ENCODE peak calls at places on chromosomes 11 and 22, in eight cellular contexts. One of them, this sample, is unnamed.

GRCh38 chr22:19811211-19811621 is 43.5 kb downstream of the GNB1L start:
- DNase-seq in prostate gland: no peak
- DNase-seq in OCI-LY7: no peak
- DNase-seq in GM12865: no peak
- DNase-seq in psoas muscle: no peak
- DNase-seq in fibroblast of lung: no peak
- DNase-seq in neural progenitor cell: no peak
- DNase-seq in astrocyte: no peak
- DNase-seq in this sample: no peak

GRCh38 chr11:7986768-7987559 is at the start of gene EIF3F:
- DNase-seq in prostate gland: peak
- DNase-seq in OCI-LY7: peak
- DNase-seq in GM12865: peak
- DNase-seq in psoas muscle: peak
- DNase-seq in fibroblast of lung: peak
- DNase-seq in neural progenitor cell: peak
- DNase-seq in astrocyte: peak
- DNase-seq in this sample: peak

GRCh38 chr22:47192106-47192650 is 429.7 kb downstream of the TBC1D22A start:
- DNase-seq in prostate gland: no peak
- DNase-seq in OCI-LY7: no peak
- DNase-seq in GM12865: no peak
- DNase-seq in psoas muscle: no peak
- DNase-seq in fibroblast of lung: no peak
- DNase-seq in neural progenitor cell: no peak
- DNase-seq in astrocyte: no peak
- DNase-seq in this sample: no peak

GRCh38 chr11:75240381-75241035 is at the start of gene TPBGL:
- DNase-seq in prostate gland: no peak
- DNase-seq in OCI-LY7: no peak
- DNase-seq in GM12865: no peak
- DNase-seq in psoas muscle: no peak
- DNase-seq in fibroblast of lung: no peak
- DNase-seq in neural progenitor cell: peak
- DNase-seq in astrocyte: no peak
- DNase-seq in this sample: peak

GRCh38 chr11:40280161-40281054 is 1179.0 kb downstream of the LRRC4C start:
- DNase-seq in prostate gland: no peak
- DNase-seq in OCI-LY7: no peak
- DNase-seq in GM12865: no peak
- DNase-seq in psoas muscle: peak
- DNase-seq in fibroblast of lung: no peak
- DNase-seq in neural progenitor cell: no peak
- DNase-seq in astrocyte: no peak
- DNase-seq in this sample: no peak

GRCh38 chr11:4643682-4644081 is at the start of gene OR51E1:
- DNase-seq in prostate gland: no peak
- DNase-seq in OCI-LY7: no peak
- DNase-seq in GM12865: no peak
- DNase-seq in psoas muscle: no peak
- DNase-seq in fibroblast of lung: no peak
- DNase-seq in neural progenitor cell: no peak
- DNase-seq in astrocyte: no peak
- DNase-seq in this sample: no peak

GRCh38 chr11:18367431-18367830 is 26.9 kb upstream of the LDHA start:
- DNase-seq in prostate gland: no peak
- DNase-seq in OCI-LY7: no peak
- DNase-seq in GM12865: no peak
- DNase-seq in psoas muscle: no peak
- DNase-seq in fibroblast of lung: no peak
- DNase-seq in neural progenitor cell: no peak
- DNase-seq in astrocyte: no peak
- DNase-seq in this sample: peak

GRCh38 chr22:36193171-36193570 is 8.4 kb downstream of the APOL4 start:
- DNase-seq in prostate gland: no peak
- DNase-seq in OCI-LY7: no peak
- DNase-seq in GM12865: no peak
- DNase-seq in psoas muscle: no peak
- DNase-seq in fibroblast of lung: no peak
- DNase-seq in neural progenitor cell: no peak
- DNase-seq in astrocyte: no peak
- DNase-seq in this sample: no peak

GRCh38 chr11:61967924-61968757 is 707 bp upstream of the FTH1 start:
- DNase-seq in prostate gland: no peak
- DNase-seq in OCI-LY7: peak
- DNase-seq in GM12865: peak
- DNase-seq in psoas muscle: peak
- DNase-seq in fibroblast of lung: peak
- DNase-seq in neural progenitor cell: peak
- DNase-seq in astrocyte: no peak
- DNase-seq in this sample: peak

GRCh38 chr11:69817265-69818236 is 1.7 kb downstream of the FGF3 start:
- DNase-seq in prostate gland: no peak
- DNase-seq in OCI-LY7: no peak
- DNase-seq in GM12865: no peak
- DNase-seq in psoas muscle: no peak
- DNase-seq in fibroblast of lung: no peak
- DNase-seq in neural progenitor cell: peak
- DNase-seq in astrocyte: no peak
- DNase-seq in this sample: no peak

GRCh38 chr11:35088676-35089075 is 50.3 kb upstream of the CD44 start:
- DNase-seq in prostate gland: peak
- DNase-seq in OCI-LY7: no peak
- DNase-seq in GM12865: peak
- DNase-seq in psoas muscle: no peak
- DNase-seq in fibroblast of lung: no peak
- DNase-seq in neural progenitor cell: no peak
- DNase-seq in astrocyte: peak
- DNase-seq in this sample: no peak

GRCh38 chr11:34234086-34234740 is 123.6 kb downstream of the ABTB2 start:
- DNase-seq in prostate gland: peak
- DNase-seq in OCI-LY7: peak
- DNase-seq in GM12865: peak
- DNase-seq in psoas muscle: no peak
- DNase-seq in fibroblast of lung: no peak
- DNase-seq in neural progenitor cell: peak
- DNase-seq in astrocyte: peak
- DNase-seq in this sample: peak

GRCh38 chr11:2299773-2300172 is 1.9 kb downstream of the C11orf21 start:
- DNase-seq in prostate gland: no peak
- DNase-seq in OCI-LY7: no peak
- DNase-seq in GM12865: no peak
- DNase-seq in psoas muscle: no peak
- DNase-seq in fibroblast of lung: no peak
- DNase-seq in neural progenitor cell: no peak
- DNase-seq in astrocyte: no peak
- DNase-seq in this sample: no peak

GRCh38 chr11:121886005-121886739 is 229.8 kb downstream of the BLID start:
- DNase-seq in prostate gland: no peak
- DNase-seq in OCI-LY7: no peak
- DNase-seq in GM12865: no peak
- DNase-seq in psoas muscle: peak
- DNase-seq in fibroblast of lung: no peak
- DNase-seq in neural progenitor cell: no peak
- DNase-seq in astrocyte: no peak
- DNase-seq in this sample: no peak

GRCh38 chr22:41380993-41381328 is 781 bp upstream of the TEF start:
- DNase-seq in prostate gland: peak
- DNase-seq in OCI-LY7: no peak
- DNase-seq in GM12865: no peak
- DNase-seq in psoas muscle: peak
- DNase-seq in fibroblast of lung: peak
- DNase-seq in neural progenitor cell: no peak
- DNase-seq in astrocyte: peak
- DNase-seq in this sample: peak

GRCh38 chr11:2463766-2464277 is 19.0 kb downstream of the KCNQ1 start:
- DNase-seq in prostate gland: no peak
- DNase-seq in OCI-LY7: no peak
- DNase-seq in GM12865: no peak
- DNase-seq in psoas muscle: no peak
- DNase-seq in fibroblast of lung: no peak
- DNase-seq in neural progenitor cell: no peak
- DNase-seq in astrocyte: no peak
- DNase-seq in this sample: no peak

GRCh38 chr22:40024201-40025061 is 29.7 kb downstream of the FAM83F start:
- DNase-seq in prostate gland: peak
- DNase-seq in OCI-LY7: peak
- DNase-seq in GM12865: peak
- DNase-seq in psoas muscle: peak
- DNase-seq in fibroblast of lung: peak
- DNase-seq in neural progenitor cell: peak
- DNase-seq in astrocyte: peak
- DNase-seq in this sample: peak

GRCh38 chr11:59552844-59553243 is 41.5 kb downstream of the OR4D9 start:
- DNase-seq in prostate gland: no peak
- DNase-seq in OCI-LY7: no peak
- DNase-seq in GM12865: no peak
- DNase-seq in psoas muscle: no peak
- DNase-seq in fibroblast of lung: no peak
- DNase-seq in neural progenitor cell: peak
- DNase-seq in astrocyte: no peak
- DNase-seq in this sample: no peak

GRCh38 chr11:86116386-86116726 is 47.5 kb upstream of the PICALM start:
- DNase-seq in prostate gland: no peak
- DNase-seq in OCI-LY7: no peak
- DNase-seq in GM12865: peak
- DNase-seq in psoas muscle: no peak
- DNase-seq in fibroblast of lung: peak
- DNase-seq in neural progenitor cell: no peak
- DNase-seq in astrocyte: peak
- DNase-seq in this sample: peak

GRCh38 chr22:45603631-45604030 is 68.0 kb upstream of the ATXN10 start:
- DNase-seq in prostate gland: no peak
- DNase-seq in OCI-LY7: peak
- DNase-seq in GM12865: no peak
- DNase-seq in psoas muscle: no peak
- DNase-seq in fibroblast of lung: no peak
- DNase-seq in neural progenitor cell: no peak
- DNase-seq in astrocyte: no peak
- DNase-seq in this sample: no peak

GRCh38 chr11:24697722-24698121 is 200.9 kb downstream of the LUZP2 start:
- DNase-seq in prostate gland: no peak
- DNase-seq in OCI-LY7: no peak
- DNase-seq in GM12865: no peak
- DNase-seq in psoas muscle: no peak
- DNase-seq in fibroblast of lung: peak
- DNase-seq in neural progenitor cell: no peak
- DNase-seq in astrocyte: peak
- DNase-seq in this sample: peak

GRCh38 chr11:33735426-33736147 is 636 bp downstream of the CD59 start:
- DNase-seq in prostate gland: peak
- DNase-seq in OCI-LY7: peak
- DNase-seq in GM12865: peak
- DNase-seq in psoas muscle: no peak
- DNase-seq in fibroblast of lung: no peak
- DNase-seq in neural progenitor cell: peak
- DNase-seq in astrocyte: no peak
- DNase-seq in this sample: peak

GRCh38 chr11:14644396-14645246 is 1.0 kb downstream of the PDE3B start:
- DNase-seq in prostate gland: peak
- DNase-seq in OCI-LY7: no peak
- DNase-seq in GM12865: peak
- DNase-seq in psoas muscle: peak
- DNase-seq in fibroblast of lung: peak
- DNase-seq in neural progenitor cell: peak
- DNase-seq in astrocyte: no peak
- DNase-seq in this sample: peak

GRCh38 chr11:5102246-5102645 is 32.9 kb downstream of the OR52E1 start:
- DNase-seq in prostate gland: no peak
- DNase-seq in OCI-LY7: no peak
- DNase-seq in GM12865: no peak
- DNase-seq in psoas muscle: no peak
- DNase-seq in fibroblast of lung: no peak
- DNase-seq in neural progenitor cell: no peak
- DNase-seq in astrocyte: no peak
- DNase-seq in this sample: no peak

GRCh38 chr11:79287952-79288351 is 152.9 kb downstream of the TENM4 start:
- DNase-seq in prostate gland: no peak
- DNase-seq in OCI-LY7: no peak
- DNase-seq in GM12865: no peak
- DNase-seq in psoas muscle: no peak
- DNase-seq in fibroblast of lung: no peak
- DNase-seq in neural progenitor cell: no peak
- DNase-seq in astrocyte: no peak
- DNase-seq in this sample: no peak

GRCh38 chr11:94528551-94528950 is 15.2 kb upstream of the FUT4 start:
- DNase-seq in prostate gland: no peak
- DNase-seq in OCI-LY7: no peak
- DNase-seq in GM12865: no peak
- DNase-seq in psoas muscle: no peak
- DNase-seq in fibroblast of lung: no peak
- DNase-seq in neural progenitor cell: no peak
- DNase-seq in astrocyte: no peak
- DNase-seq in this sample: peak

GRCh38 chr11:119666061-119666460 is 62.9 kb downstream of the NECTIN1 start:
- DNase-seq in prostate gland: no peak
- DNase-seq in OCI-LY7: no peak
- DNase-seq in GM12865: no peak
- DNase-seq in psoas muscle: no peak
- DNase-seq in fibroblast of lung: no peak
- DNase-seq in neural progenitor cell: no peak
- DNase-seq in astrocyte: no peak
- DNase-seq in this sample: no peak
- H3K4me3 ChIP-seq in prostate gland: no peak
- H3K4me3 ChIP-seq in OCI-LY7: no peak
- H3K4me3 ChIP-seq in GM12865: no peak
- H3K4me3 ChIP-seq in psoas muscle: no peak
- H3K4me3 ChIP-seq in fibroblast of lung: no peak
- H3K4me3 ChIP-seq in neural progenitor cell: no peak
- H3K4me3 ChIP-seq in astrocyte: no peak
- H3K4me3 ChIP-seq in this sample: no peak

GRCh38 chr22:38925571-38926041 is 31.8 kb upstream of the APOBEC3A start:
- DNase-seq in prostate gland: no peak
- DNase-seq in OCI-LY7: no peak
- DNase-seq in GM12865: no peak
- DNase-seq in psoas muscle: no peak
- DNase-seq in fibroblast of lung: peak
- DNase-seq in neural progenitor cell: no peak
- DNase-seq in astrocyte: peak
- DNase-seq in this sample: no peak
- TF ChIP-seq CTCF in prostate gland: no peak
- TF ChIP-seq CTCF in OCI-LY7: no peak
- TF ChIP-seq CTCF in GM12865: no peak
- TF ChIP-seq CTCF in psoas muscle: no peak
- TF ChIP-seq CTCF in fibroblast of lung: no peak
- TF ChIP-seq CTCF in neural progenitor cell: no peak
- TF ChIP-seq CTCF in astrocyte: no peak
- TF ChIP-seq CTCF in this sample: no peak

GRCh38 chr22:17198188-17199130 is 20.8 kb downstream of the ADA2 start:
- DNase-seq in prostate gland: peak
- DNase-seq in OCI-LY7: no peak
- DNase-seq in GM12865: no peak
- DNase-seq in psoas muscle: peak
- DNase-seq in fibroblast of lung: no peak
- DNase-seq in neural progenitor cell: peak
- DNase-seq in astrocyte: peak
- DNase-seq in this sample: peak
- H3K4me3 ChIP-seq in prostate gland: peak
- H3K4me3 ChIP-seq in OCI-LY7: no peak
- H3K4me3 ChIP-seq in GM12865: no peak
- H3K4me3 ChIP-seq in psoas muscle: peak
- H3K4me3 ChIP-seq in fibroblast of lung: no peak
- H3K4me3 ChIP-seq in neural progenitor cell: peak
- H3K4me3 ChIP-seq in astrocyte: peak
- H3K4me3 ChIP-seq in this sample: peak

GRCh38 chr22:38104084-38104483 is 6.4 kb downstream of the BAIAP2L2 start:
- DNase-seq in prostate gland: no peak
- DNase-seq in OCI-LY7: peak
- DNase-seq in GM12865: no peak
- DNase-seq in psoas muscle: no peak
- DNase-seq in fibroblast of lung: no peak
- DNase-seq in neural progenitor cell: peak
- DNase-seq in astrocyte: no peak
- DNase-seq in this sample: peak
- TF ChIP-seq CTCF in prostate gland: no peak
- TF ChIP-seq CTCF in OCI-LY7: peak
- TF ChIP-seq CTCF in GM12865: peak
- TF ChIP-seq CTCF in psoas muscle: peak
- TF ChIP-seq CTCF in fibroblast of lung: peak
- TF ChIP-seq CTCF in neural progenitor cell: peak
- TF ChIP-seq CTCF in astrocyte: no peak
- TF ChIP-seq CTCF in this sample: peak

This sample was measured in cardiac fibroblast.